ENCODE peak calls at places on chromosomes 6 and 20, in five cellular contexts. D, L, Q, V and G are unnamed samples.

GRCh38 chr6:166707045-166707444 is 80.0 kb upstream of the RPS6KA2 start:
- DNase-seq in L (peak), Q (no peak), D (peak), V (peak), G (peak)

GRCh38 chr20:19944772-19945459 is 72.2 kb upstream of the NAA20 start:
- DNase-seq in D (no peak), V (no peak), Q (no peak), L (no peak), G (no peak)

GRCh38 chr6:64811145-64811544 is 895.9 kb downstream of the EYS start:
- DNase-seq in L (no peak), V (no peak), D (no peak), Q (no peak), G (no peak)

GRCh38 chr6:154219250-154219649 is 137.4 kb downstream of the IPCEF1 start:
- DNase-seq in L (no peak), Q (no peak), D (peak), V (no peak), G (no peak)

GRCh38 chr20:23086931-23087411 is 847 bp upstream of the CD93 start:
- DNase-seq in V (peak), D (no peak), L (no peak), Q (peak), G (no peak)

GRCh38 chr6:147321260-147321659 is 117.0 kb downstream of the STXBP5 start:
- DNase-seq in D (no peak), L (no peak), Q (no peak), V (no peak), G (no peak)

GRCh38 chr6:155418017-155418749 is 37.5 kb downstream of the NOX3 start:
- DNase-seq in L (peak), Q (peak), V (no peak), D (peak), G (no peak)

GRCh38 chr6:42104095-42104806 is 38.2 kb downstream of the C6orf132 start:
- DNase-seq in V (peak), D (peak), Q (peak), L (peak), G (peak)

GRCh38 chr6:75203721-75204120 is 2.1 kb downstream of the COL12A1 start:
- DNase-seq in Q (no peak), L (no peak), V (no peak), D (no peak), G (no peak)

GRCh38 chr20:2806351-2806701 is 5.9 kb upstream of the CPXM1 start:
- DNase-seq in L (no peak), Q (no peak), D (no peak), V (no peak), G (no peak)

GRCh38 chr20:2805682-2806350 is 5.4 kb upstream of the CPXM1 start:
- DNase-seq in V (no peak), L (no peak), Q (no peak), D (no peak), G (no peak)

GRCh38 chr20:2807019-2807418 is 6.6 kb upstream of the CPXM1 start:
- DNase-seq in V (no peak), D (no peak), Q (no peak), L (no peak), G (no peak)

GRCh38 chr20:2804041-2804828 is 3.8 kb upstream of the CPXM1 start:
- DNase-seq in V (no peak), Q (no peak), L (no peak), D (no peak), G (no peak)

GRCh38 chr20:2804921-2805681 is 4.7 kb upstream of the CPXM1 start:
- DNase-seq in Q (peak), L (peak), V (peak), D (peak), G (no peak)
- H3K4me3 ChIP-seq in Q (no peak), L (no peak), V (no peak), D (peak), G (no peak)

GRCh38 chr20:38676576-38676975 is 47.7 kb upstream of the SLC32A1 start:
- DNase-seq in D (no peak), L (no peak), Q (no peak), V (no peak), G (no peak)
- H3K4me3 ChIP-seq in D (no peak), L (no peak), Q (no peak), V (no peak), G (no peak)

GRCh38 chr6:123570813-123571684 is 65.7 kb downstream of the TRDN start:
- DNase-seq in D (no peak), Q (no peak), V (no peak), L (no peak), G (no peak)
- H3K4me3 ChIP-seq in D (no peak), Q (no peak), V (no peak), L (no peak), G (no peak)

GRCh38 chr6:70183512-70183911 is 119.4 kb downstream of the COL9A1 start:
- DNase-seq in V (no peak), D (no peak), Q (no peak), L (no peak), G (no peak)

GRCh38 chr6:70184723-70185122 is 118.2 kb downstream of the COL9A1 start:
- DNase-seq in Q (no peak), L (no peak), V (no peak), D (no peak), G (no peak)

GRCh38 chr6:70180183-70180903 is 122.5 kb downstream of the COL9A1 start:
- DNase-seq in L (no peak), V (no peak), D (no peak), Q (no peak), G (no peak)

GRCh38 chr6:70176853-70177550 is 125.9 kb downstream of the COL9A1 start:
- DNase-seq in Q (no peak), L (no peak), D (no peak), V (no peak), G (no peak)

GRCh38 chr6:70180904-70181599 is 121.8 kb downstream of the COL9A1 start:
- DNase-seq in D (no peak), L (no peak), V (no peak), Q (no peak), G (no peak)
- H3K4me3 ChIP-seq in D (no peak), L (no peak), V (no peak), Q (no peak), G (no peak)

DNA sequence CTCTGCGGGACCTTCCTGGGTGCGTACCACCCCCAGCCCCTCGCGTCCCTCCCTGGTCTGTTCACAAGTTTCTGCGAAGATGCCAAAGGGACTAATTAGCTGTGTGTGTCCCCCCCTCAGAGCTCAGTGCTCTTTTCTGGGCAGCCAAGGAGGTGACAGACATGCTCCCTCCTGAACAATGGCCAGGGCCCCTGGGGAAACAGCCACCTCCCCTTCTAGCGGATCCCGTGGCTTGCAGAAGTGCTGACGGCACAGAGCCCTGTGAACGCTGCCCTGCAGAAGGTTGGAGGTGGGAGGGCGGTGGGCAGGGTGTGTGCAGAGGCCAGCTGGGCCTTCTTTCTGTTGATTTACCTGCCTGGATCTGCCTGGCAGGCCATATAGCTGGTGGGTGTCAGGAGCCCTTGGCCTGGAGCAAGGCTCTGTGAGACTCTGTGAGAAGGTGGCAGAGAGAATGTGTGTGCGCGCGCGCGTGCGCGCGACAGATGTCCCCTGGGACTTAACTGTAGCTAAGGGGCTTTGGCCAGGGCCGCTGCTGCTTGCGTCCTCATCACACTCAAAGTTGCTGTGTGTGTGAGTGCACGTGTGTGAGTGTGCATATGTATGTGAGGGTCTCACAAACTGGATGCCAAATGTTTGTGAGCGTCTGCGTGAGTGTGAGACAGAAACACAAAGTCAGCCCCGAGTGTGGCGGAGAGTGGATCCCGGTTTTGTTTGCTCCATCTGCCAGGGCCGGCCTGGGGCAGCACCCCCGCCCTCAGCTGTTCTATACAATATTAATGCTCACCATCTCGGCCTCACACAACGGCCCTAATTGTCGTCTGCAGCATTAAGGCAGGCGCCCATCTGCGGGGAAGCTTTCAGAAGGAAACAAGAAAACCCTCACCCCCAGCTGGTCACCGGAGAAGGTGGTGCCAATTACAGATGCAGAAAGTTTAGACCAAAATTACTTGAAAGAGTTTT is 3.4 kb upstream of the MYT1 start:
- DNase-seq in L (no peak), D (peak), V (no peak), Q (no peak), G (no peak)
- H3K4me3 ChIP-seq in L (no peak), D (peak), V (no peak), Q (no peak), G (no peak)

DNA sequence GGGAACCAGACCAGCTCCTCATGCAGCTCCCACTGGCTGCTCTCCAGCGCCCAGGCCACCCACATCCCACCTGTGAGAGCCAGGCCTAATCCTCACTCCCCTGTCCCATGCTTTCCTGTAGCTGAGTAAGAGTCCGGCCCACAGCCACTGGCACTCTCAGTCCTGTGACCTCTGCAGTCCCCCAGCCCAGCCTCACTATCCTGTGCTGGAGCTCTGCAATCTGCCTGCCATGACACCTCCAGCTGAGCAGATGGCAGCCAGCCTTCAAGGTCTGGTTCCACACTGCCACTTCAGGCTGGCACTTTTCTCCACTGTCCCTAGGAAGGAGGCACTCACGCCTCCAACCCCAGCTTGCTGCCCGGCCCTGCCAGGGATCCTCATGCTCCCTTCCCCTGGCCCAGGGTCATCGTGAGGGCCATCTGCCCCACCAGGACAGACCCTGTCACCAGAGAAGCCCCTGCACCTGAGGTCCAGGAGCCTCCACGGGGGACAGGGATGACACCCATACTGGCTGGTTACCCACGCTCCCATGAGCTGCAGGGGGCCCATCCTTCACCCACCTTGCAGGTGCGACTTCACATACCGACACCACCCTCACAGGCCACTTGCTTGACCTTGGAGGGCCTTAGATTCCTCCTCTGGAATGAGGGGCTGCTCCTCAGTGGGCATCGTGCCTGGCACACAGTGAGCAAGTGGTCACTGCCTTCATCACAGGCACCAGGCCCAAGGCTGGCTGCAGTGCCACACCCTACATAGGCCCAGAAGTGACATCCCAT is 100.1 kb downstream of the ASXL1 start:
- DNase-seq in V (no peak), D (no peak), L (no peak), Q (no peak), G (no peak)
- H3K4me3 ChIP-seq in V (no peak), D (no peak), L (no peak), Q (no peak), G (no peak)

DNA sequence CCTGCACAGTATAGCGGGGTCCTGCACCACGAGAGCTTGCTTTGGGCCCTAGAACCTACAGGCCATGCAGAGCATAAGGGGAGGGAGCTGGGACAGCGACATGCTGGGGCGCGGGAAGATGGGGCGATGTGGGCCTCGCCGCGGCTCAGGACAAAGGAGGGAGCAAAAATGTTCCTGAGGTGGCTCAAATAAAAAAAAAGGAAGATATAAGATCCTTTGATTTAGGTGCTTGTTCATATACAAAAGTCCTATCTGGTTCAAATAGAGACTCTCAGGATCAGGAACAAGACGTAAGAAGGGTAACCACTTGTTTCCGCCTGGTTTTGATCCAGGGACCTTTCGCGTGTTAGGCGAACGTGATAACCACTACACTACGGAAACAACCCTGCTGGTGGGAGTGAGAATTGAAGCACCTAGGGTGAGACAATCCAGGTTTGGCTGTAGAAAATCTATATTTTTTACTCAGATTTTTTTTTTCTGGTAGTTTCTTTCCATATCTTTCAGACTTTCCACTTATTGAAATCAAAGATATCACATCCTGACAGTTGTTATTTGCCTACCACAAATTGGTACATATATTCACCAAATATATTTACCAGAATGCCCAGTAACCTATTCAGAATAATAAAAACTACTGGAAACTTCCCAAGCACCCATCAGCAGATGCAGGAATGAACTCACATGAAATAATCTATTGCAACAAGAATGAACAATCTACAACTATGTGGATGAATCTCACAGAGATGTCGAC is 177.9 kb upstream of the ZNF184 start:
- DNase-seq in V (no peak), L (peak), Q (no peak), D (peak), G (no peak)
- H3K4me3 ChIP-seq in V (no peak), L (no peak), Q (no peak), D (peak), G (no peak)

DNA sequence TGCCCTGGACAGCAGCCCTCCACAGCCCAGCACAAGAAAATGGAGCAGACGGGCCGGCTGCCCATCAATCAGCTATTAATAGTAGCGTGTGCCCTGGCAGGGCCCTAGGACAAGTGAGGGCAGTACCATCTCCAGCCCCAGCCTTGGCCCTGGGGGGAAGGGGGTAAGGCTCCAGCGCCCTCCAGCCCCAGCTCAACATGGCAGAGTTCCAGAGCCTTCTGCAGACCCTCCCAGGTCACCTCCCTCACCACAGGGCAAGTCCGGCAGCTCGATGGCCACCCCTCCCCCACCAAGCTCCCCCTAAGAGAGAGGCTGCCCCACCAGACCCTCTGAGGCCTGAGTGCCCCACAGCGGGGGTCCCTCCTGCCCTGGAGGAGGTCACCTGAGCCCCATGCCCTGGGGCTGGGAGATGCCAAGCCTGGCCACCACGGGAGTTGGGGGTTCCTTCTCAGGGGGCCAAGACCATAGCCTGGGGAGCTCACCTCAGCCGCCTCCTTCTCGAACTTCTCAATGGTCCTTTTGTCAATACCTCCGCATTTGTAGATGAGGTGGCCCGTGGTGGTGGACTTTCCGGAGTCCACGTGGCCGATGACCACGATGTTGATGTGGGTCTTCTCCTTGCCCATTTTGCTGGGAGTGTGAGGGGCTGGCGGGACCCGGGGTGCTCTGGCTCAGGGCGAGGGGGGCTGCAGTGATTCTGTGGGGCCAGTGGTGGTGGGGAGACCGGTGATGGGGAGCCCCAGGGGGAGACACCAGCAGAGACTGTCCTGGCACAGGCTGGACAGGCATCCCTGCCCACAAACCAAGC is 1.5 kb downstream of the EEF1A2 start:
- DNase-seq in V (no peak), Q (peak), D (no peak), L (no peak), G (peak)
- H3K4me3 ChIP-seq in V (no peak), Q (no peak), D (no peak), L (no peak), G (no peak)